ENCODE peak calls at places on chromosomes 1 and 21, in five cellular contexts. H, U, J, D and Q are unnamed samples.
A peak's percentile ranks its signal among the peaks of the same experiment; 100 is the strongest.

GRCh38 chr21:42411197-42411869 is 7.6 kb downstream of the UBASH3A start:
- DNase-seq in D (no peak), U (no peak), J (peak; percentile 62), H (peak; percentile 25), Q (no peak)

GRCh38 chr1:161733526-161733925 is 12.2 kb downstream of the FCRLB start:
- DNase-seq in J (no peak), H (peak; percentile 24), U (peak; percentile 67), D (no peak), Q (peak; percentile 87)

GRCh38 chr1:94113592-94114322 is 7.2 kb downstream of the ABCA4 start:
- DNase-seq in H (no peak), D (no peak), J (no peak), U (peak; percentile 55), Q (no peak)

GRCh38 chr1:153617677-153618076 is 1.6 kb upstream of the S100A14 start:
- DNase-seq in H (no peak), D (no peak), J (peak; percentile 65), U (peak; percentile 57), Q (peak; percentile 58)

GRCh38 chr21:21196087-21196486 is 197.9 kb downstream of the NCAM2 start:
- DNase-seq in H (no peak), D (no peak), U (no peak), J (no peak), Q (no peak)

GRCh38 chr1:89070509-89070908 is 5.5 kb upstream of the GBP1 start:
- DNase-seq in U (no peak), H (no peak), J (no peak), D (no peak), Q (no peak)

GRCh38 chr1:230747886-230748800 is 955 bp downstream of the CAPN9 start:
- DNase-seq in D (no peak), U (no peak), H (no peak), J (no peak), Q (no peak)

GRCh38 chr21:25254491-25255174 is 352.6 kb downstream of the MRPL39 start:
- DNase-seq in D (no peak), U (no peak), H (no peak), J (no peak), Q (no peak)

GRCh38 chr1:62012821-62013220 is 181.8 kb upstream of the L1TD1 start:
- DNase-seq in H (no peak), J (no peak), D (no peak), U (no peak), Q (no peak)

GRCh38 chr1:18799454-18799853 is 60.0 kb downstream of the TAS1R2 start:
- DNase-seq in U (no peak), D (no peak), J (no peak), H (no peak), Q (no peak)

DNA sequence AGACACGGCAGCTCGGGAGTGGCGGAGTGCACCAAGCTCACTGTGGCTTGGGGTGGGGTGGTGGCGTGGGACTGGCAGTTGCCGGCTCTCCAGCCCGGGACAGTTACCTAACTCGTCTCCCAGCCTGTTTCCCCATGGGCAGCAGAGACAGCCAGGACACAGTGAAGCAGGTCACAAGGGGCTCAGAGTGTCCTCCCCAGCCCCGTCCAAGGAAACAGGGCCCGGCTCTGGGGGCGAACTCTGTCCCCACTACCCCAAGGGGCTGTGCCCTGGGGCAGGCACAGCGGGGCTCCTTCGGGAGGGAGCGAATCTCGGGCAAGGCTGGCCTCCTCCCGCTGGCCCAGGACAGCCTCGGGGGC is 762 bp downstream of the GPR157 start:
- DNase-seq in H (no peak), U (no peak), D (no peak), J (no peak), Q (no peak)
- TF ChIP-seq MAX in H (no peak), U (no peak), D (no peak), J (no peak), Q (no peak)

GRCh38 chr1:81834921-81835698 is 34.4 kb downstream of the ADGRL2 start:
- DNase-seq in J (no peak), U (peak; percentile 91), D (no peak), H (no peak), Q (no peak)

GRCh38 chr1:81833722-81834121 is 33.0 kb downstream of the ADGRL2 start:
- DNase-seq in U (no peak), J (no peak), D (no peak), H (no peak), Q (no peak)

GRCh38 chr1:81836007-81836626 is 35.4 kb downstream of the ADGRL2 start:
- DNase-seq in J (no peak), D (no peak), H (no peak), U (no peak), Q (no peak)

GRCh38 chr1:81834268-81834667 is 33.5 kb downstream of the ADGRL2 start:
- DNase-seq in J (no peak), U (peak; percentile 4), H (no peak), D (no peak), Q (no peak)

DNA sequence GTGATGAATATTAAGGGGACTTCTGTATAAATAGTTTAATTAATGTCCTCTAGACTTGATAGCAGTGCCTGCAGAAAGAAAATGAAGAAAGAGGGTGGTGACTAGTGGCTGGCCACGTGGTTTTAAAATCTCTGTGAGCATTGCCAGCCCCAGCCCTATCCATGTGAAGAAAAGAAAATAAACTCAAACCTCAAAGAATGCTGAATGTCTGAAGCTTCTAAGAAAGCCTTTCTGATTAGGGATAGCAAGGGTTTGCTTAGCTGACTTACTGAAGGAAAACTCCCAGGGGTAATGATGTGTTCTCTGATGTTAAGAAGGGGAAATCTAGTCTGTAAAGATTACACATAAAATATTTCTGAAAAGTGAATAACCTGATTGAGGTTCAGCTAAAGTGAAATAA is 31.8 kb downstream of the ADGRL2 start:
- DNase-seq in D (no peak), U (no peak), H (no peak), J (no peak), Q (no peak)
- TF ChIP-seq MYC in D (no peak), U (no peak), H (no peak), J (no peak), Q (no peak)

GRCh38 chr1:52602328-52603300 is at the start of gene GPX7:
- DNase-seq in H (no peak), J (no peak), U (peak; percentile 25), D (no peak), Q (peak; percentile 69)
- TF ChIP-seq MAX in H (no peak), J (no peak), U (no peak), D (no peak), Q (no peak)

GRCh38 chr1:223515416-223515815 is 122.2 kb downstream of the CCDC185 start:
- DNase-seq in J (no peak), D (no peak), H (no peak), U (no peak), Q (no peak)
- TF ChIP-seq MYC in J (no peak), D (no peak), H (no peak), U (no peak), Q (no peak)

GRCh38 chr1:199742547-199742946 is 285.0 kb upstream of the NR5A2 start:
- DNase-seq in J (no peak), U (peak; percentile 86), H (peak; percentile 76), D (no peak), Q (peak; percentile 84)
- TF ChIP-seq MAX in J (no peak), U (no peak), H (peak; percentile 61), D (no peak), Q (peak; percentile 78)

GRCh38 chr1:209412036-209412435 is 171.5 kb upstream of the CAMK1G start:
- DNase-seq in H (no peak), D (no peak), U (no peak), J (no peak), Q (no peak)
- TF ChIP-seq MYC in H (no peak), D (no peak), U (no peak), J (no peak), Q (no peak)

DNA sequence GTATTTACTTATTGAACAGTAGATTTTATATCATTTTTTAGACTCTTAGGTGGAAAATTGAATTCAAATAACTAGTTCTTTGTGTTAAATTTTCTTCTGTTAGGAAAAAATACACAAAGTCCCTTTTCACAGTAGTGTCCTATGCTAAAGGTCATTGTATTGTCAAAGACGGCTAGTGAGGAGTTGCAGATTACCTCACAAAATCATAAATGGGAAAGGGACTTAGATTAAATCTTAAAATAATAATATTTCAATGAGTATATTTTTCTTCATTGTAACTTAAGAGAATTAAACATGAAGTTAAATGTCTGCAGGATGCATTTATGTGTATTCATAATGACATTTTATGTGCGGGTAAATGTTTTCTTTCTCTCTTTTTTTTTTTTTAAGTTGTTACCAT is 32.7 kb downstream of the LYPLAL1 start:
- DNase-seq in J (no peak), H (no peak), U (no peak), D (no peak), Q (no peak)
- TF ChIP-seq MAX in J (no peak), H (no peak), U (no peak), D (no peak), Q (no peak)

GRCh38 chr1:233959971-233960710 is 55.7 kb downstream of the SLC35F3 start:
- DNase-seq in D (no peak), H (no peak), J (no peak), U (no peak), Q (no peak)

GRCh38 chr1:233957691-233958090 is 53.2 kb downstream of the SLC35F3 start:
- DNase-seq in J (no peak), H (no peak), U (no peak), D (no peak), Q (no peak)

GRCh38 chr1:233965856-233966255 is 61.4 kb downstream of the SLC35F3 start:
- DNase-seq in U (no peak), H (no peak), D (no peak), J (no peak), Q (no peak)

GRCh38 chr1:233959089-233959488 is 54.6 kb downstream of the SLC35F3 start:
- DNase-seq in H (no peak), D (no peak), U (no peak), J (no peak), Q (peak; percentile 25)

DNA sequence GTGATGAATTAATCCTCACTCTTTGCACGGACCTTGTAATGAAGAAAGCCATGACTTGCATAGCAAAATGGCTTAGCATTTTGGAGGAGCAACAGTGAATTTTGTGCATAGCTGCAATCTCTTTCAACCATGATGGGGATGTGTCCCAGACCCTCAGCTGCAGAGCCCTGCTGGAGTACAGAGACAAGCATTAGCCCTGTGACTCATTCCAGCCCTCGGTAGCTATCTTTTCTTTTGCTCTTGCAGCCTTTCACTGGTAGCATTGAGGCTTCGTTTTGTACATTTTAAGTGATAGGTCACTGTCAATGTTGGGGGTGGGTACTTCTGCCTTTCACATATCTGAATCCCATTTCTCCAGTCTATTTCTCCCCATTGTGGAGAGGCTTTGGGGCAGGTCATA is 58.4 kb downstream of the SLC35F3 start:
- DNase-seq in J (no peak), D (no peak), U (no peak), H (no peak), Q (no peak)
- TF ChIP-seq MYC in J (no peak), D (no peak), U (no peak), H (no peak), Q (no peak)

DNA sequence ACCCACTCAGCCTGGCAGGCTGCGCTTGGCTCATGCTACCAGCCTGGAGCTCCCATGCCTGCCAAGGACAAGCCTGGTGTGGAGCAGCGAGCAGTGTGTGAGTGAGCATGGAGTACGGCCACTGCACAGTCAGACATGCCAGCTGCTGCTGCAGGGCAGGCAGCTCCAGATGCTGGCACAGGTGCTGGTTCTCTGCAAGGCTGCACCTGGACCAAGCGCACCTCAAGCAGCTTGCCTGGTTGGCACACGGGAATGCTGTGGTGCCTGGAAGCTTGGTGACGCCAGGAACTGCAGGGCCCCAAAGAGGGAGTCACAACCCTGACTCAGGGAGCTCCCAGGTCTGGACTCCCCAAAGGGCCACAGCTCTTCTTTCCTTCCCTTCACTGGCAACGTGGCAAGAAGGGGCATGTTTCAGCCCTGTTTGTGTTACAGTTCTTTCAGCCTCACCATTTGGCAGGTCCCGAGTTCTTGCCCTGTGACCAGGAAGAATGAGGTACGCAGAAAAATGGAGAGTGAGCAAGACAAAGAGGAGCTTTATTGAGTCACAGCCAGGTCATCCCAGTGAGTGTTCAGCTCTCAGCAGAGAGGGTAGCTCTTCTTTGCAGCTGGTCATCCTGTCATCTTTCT is 26.1 kb downstream of the ACOT7 start:
- DNase-seq in H (no peak), J (no peak), U (no peak), D (no peak), Q (no peak)
- TF ChIP-seq MAX in H (no peak), J (no peak), U (no peak), D (no peak), Q (no peak)